ENCODE peak calls at places on chromosome 10, in eight cellular contexts. Z is OCI-LY7, T is psoas muscle, B is right lobe of liver, A is upper lobe of right lung, G is brain microvascular endothelial cell, L is Peyer's patch, E is cardiac muscle cell. O is an unnamed sample.

GRCh38 chr10:77431209-77431611 is 206.4 kb downstream of the KCNMA1 start:
- DNase-seq in Z (no peak), T (no peak), B (no peak), A (no peak), G (no peak), L (no peak), E (no peak), O (no peak)

GRCh38 chr10:80200687-80201086 is 4.7 kb downstream of the ANXA11 start:
- DNase-seq in Z (no peak), T (no peak), B (no peak), A (no peak), G (no peak), L (no peak), E (no peak), O (no peak)

GRCh38 chr10:8768341-8768740 is 713.9 kb downstream of the GATA3 start:
- DNase-seq in Z (no peak), T (no peak), B (no peak), A (no peak), G (no peak), L (no peak), E (no peak), O (no peak)

GRCh38 chr10:103451091-103451801 is 924 bp downstream of the CALHM2 start:
- DNase-seq in Z (no peak), T (peak; percentile 77), B (peak; percentile 66), A (peak; percentile 82), G (no peak), L (no peak), E (peak; percentile 45), O (peak; percentile 46)

GRCh38 chr10:3226960-3227724 is 54.6 kb upstream of the PITRM1 start:
- DNase-seq in Z (no peak), T (no peak), B (no peak), A (no peak), G (peak; percentile 94), L (no peak), E (peak; percentile 47), O (no peak)

GRCh38 chr10:24974978-24975377 is 22.6 kb upstream of the PRTFDC1 start:
- DNase-seq in Z (no peak), T (peak; percentile 42), B (no peak), A (no peak), G (peak; percentile 52), L (no peak), E (peak; percentile 97), O (no peak)

GRCh38 chr10:50552771-50553535 is 70.8 kb downstream of the SGMS1 start:
- DNase-seq in Z (peak; percentile 27), T (no peak), B (no peak), A (no peak), G (peak; percentile 39), L (no peak), E (peak; percentile 71), O (peak; percentile 40)

GRCh38 chr10:104707602-104708160 is 66.6 kb downstream of the SORCS3 start:
- DNase-seq in Z (no peak), T (no peak), B (no peak), A (no peak), G (no peak), L (no peak), E (no peak), O (no peak)

GRCh38 chr10:118850418-118851061 is 95.8 kb upstream of the CACUL1 start:
- DNase-seq in Z (peak; percentile 66), T (peak; percentile 67), B (peak; percentile 72), A (peak; percentile 89), G (peak; percentile 60), L (peak; percentile 77), E (peak; percentile 70), O (peak; percentile 73)

GRCh38 chr10:34181545-34182300 is 633.4 kb downstream of the PARD3 start:
- DNase-seq in Z (no peak), T (no peak), B (no peak), A (no peak), G (no peak), L (no peak), E (peak; percentile 78), O (peak; percentile 73)

GRCh38 chr10:102420443-102420809 is 210 bp upstream of the FBXL15 start:
- DNase-seq in Z (peak; percentile 91), T (no peak), B (no peak), A (no peak), G (no peak), L (no peak), E (no peak), O (no peak)

GRCh38 chr10:18659784-18660561 is 742 bp downstream of the ARL5B start:
- DNase-seq in Z (peak; percentile 53), T (no peak), B (no peak), A (no peak), G (no peak), L (no peak), E (peak; percentile 40), O (peak; percentile 42)

GRCh38 chr10:25965584-25965983 is 31.6 kb downstream of the MYO3A start:
- DNase-seq in Z (no peak), T (no peak), B (no peak), A (no peak), G (no peak), L (no peak), E (no peak), O (no peak)

GRCh38 chr10:123144697-123145541 is 3.0 kb upstream of the HMX2 start:
- DNase-seq in Z (no peak), T (no peak), B (no peak), A (no peak), G (no peak), L (no peak), E (no peak), O (no peak)

GRCh38 chr10:23525406-23525805 is 86.5 kb downstream of the OTUD1 start:
- DNase-seq in Z (peak; percentile 22), T (no peak), B (no peak), A (no peak), G (no peak), L (no peak), E (peak; percentile 49), O (peak; percentile 58)

GRCh38 chr10:8331896-8332729 is 277.6 kb downstream of the GATA3 start:
- DNase-seq in Z (no peak), T (peak; percentile 25), B (peak; percentile 59), A (peak; percentile 70), G (peak; percentile 2), L (peak; percentile 54), E (peak; percentile 85), O (peak; percentile 63)

GRCh38 chr10:132866601-132867381 is 75.6 kb downstream of the CFAP46 start:
- DNase-seq in Z (no peak), T (no peak), B (peak; percentile 46), A (peak; percentile 64), G (no peak), L (peak; percentile 16), E (no peak), O (no peak)

GRCh38 chr10:12156367-12157123 is 27.1 kb downstream of the SEC61A2 start:
- DNase-seq in Z (no peak), T (no peak), B (peak; percentile 67), A (no peak), G (no peak), L (no peak), E (no peak), O (no peak)

GRCh38 chr10:48655426-48656240 is 29.0 kb upstream of the WDFY4 start:
- DNase-seq in Z (no peak), T (peak; percentile 80), B (peak; percentile 93), A (peak; percentile 90), G (peak; percentile 32), L (peak; percentile 88), E (peak; percentile 71), O (no peak)

GRCh38 chr10:3763852-3764625 is 21.0 kb downstream of the KLF6 start:
- DNase-seq in Z (no peak), T (no peak), B (no peak), A (no peak), G (no peak), L (no peak), E (peak; percentile 54), O (no peak)

GRCh38 chr10:118584181-118584954 is 11.1 kb downstream of the PRLHR start:
- DNase-seq in Z (no peak), T (no peak), B (no peak), A (no peak), G (peak; percentile 86), L (no peak), E (peak; percentile 81), O (peak; percentile 22)

GRCh38 chr10:110584006-110584405 is 16.5 kb downstream of the SMC3 start:
- DNase-seq in Z (no peak), T (no peak), B (no peak), A (no peak), G (no peak), L (no peak), E (no peak), O (peak; percentile 68)
- H3K36me3 ChIP-seq in Z (peaks cover 97% of the 10 kb centered on the region), T (peaks cover 100% of the 10 kb centered on the region), B (peaks cover 53% of the 10 kb centered on the region), A (peaks cover 98% of the 10 kb centered on the region), G (peaks cover 43% of the 10 kb centered on the region), L (no peaks in the 10 kb centered on the region), E (peaks cover 73% of the 10 kb centered on the region), O (peaks cover 93% of the 10 kb centered on the region)

GRCh38 chr10:68756766-68757165 is 35.7 kb downstream of the CCAR1 start:
- DNase-seq in Z (no peak), T (no peak), B (no peak), A (no peak), G (no peak), L (no peak), E (peak; percentile 4), O (no peak)
- H3K36me3 ChIP-seq in Z (peaks cover 94% of the 10 kb centered on the region), T (peaks cover 98% of the 10 kb centered on the region), B (peaks cover 78% of the 10 kb centered on the region), A (peaks cover 100% of the 10 kb centered on the region), G (peaks cover 81% of the 10 kb centered on the region), L (peaks cover 4% of the 10 kb centered on the region), E (peaks cover 95% of the 10 kb centered on the region), O (peaks cover 93% of the 10 kb centered on the region)

GRCh38 chr10:997266-998022 is 9.2 kb downstream of the GTPBP4 start:
- DNase-seq in Z (no peak), T (no peak), B (no peak), A (no peak), G (no peak), L (no peak), E (no peak), O (no peak)

GRCh38 chr10:996031-996430 is 7.8 kb downstream of the GTPBP4 start:
- DNase-seq in Z (no peak), T (no peak), B (no peak), A (no peak), G (no peak), L (no peak), E (no peak), O (no peak)

GRCh38 chr10:995559-995926 is 7.3 kb downstream of the GTPBP4 start:
- DNase-seq in Z (no peak), T (no peak), B (no peak), A (no peak), G (no peak), L (no peak), E (no peak), O (no peak)

GRCh38 chr10:992523-993340 is 4.5 kb downstream of the GTPBP4 start:
- DNase-seq in Z (no peak), T (no peak), B (no peak), A (no peak), G (no peak), L (no peak), E (no peak), O (no peak)

GRCh38 chr10:994836-995558 is 6.8 kb downstream of the GTPBP4 start:
- DNase-seq in Z (no peak), T (no peak), B (no peak), A (no peak), G (no peak), L (no peak), E (no peak), O (no peak)
- H3K36me3 ChIP-seq in Z (peaks cover 98% of the 10 kb centered on the region), T (peaks cover 78% of the 10 kb centered on the region), B (peaks cover 53% of the 10 kb centered on the region), A (peaks cover 77% of the 10 kb centered on the region), G (peaks cover 74% of the 10 kb centered on the region), L (no peaks in the 10 kb centered on the region), E (peaks cover 55% of the 10 kb centered on the region), O (peaks cover 83% of the 10 kb centered on the region)

DNA sequence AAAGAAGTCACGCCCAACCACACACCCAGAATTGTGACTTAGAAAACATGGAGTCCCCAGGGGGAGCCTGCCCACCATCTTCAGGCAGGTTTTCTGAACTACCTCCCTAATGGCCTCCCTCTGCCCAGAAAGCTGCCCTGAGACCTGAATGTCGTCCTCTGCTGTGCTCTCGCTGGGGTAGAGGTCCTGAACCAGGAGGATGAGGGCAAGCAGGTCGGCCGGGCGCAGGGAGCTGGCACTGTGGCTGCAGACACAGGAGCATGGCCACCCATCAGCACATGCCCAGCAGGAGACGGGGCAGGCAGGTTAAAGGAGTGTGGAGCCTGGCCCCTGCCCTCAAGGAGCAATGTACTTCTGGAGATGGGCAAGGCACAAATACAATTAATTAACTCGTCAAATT is 15.4 kb upstream of the PYROXD2 start:
- DNase-seq in Z (no peak), T (no peak), B (no peak), A (no peak), G (no peak), L (no peak), E (no peak), O (no peak)
- H3K36me3 ChIP-seq in Z (peaks cover 73% of the 10 kb centered on the region), T (peaks cover 82% of the 10 kb centered on the region), B (peaks cover 44% of the 10 kb centered on the region), A (peaks cover 90% of the 10 kb centered on the region), G (peaks cover 35% of the 10 kb centered on the region), L (no peaks in the 10 kb centered on the region), E (peaks cover 16% of the 10 kb centered on the region), O (peaks cover 7% of the 10 kb centered on the region)